ENCODE peak calls at places on chromosomes 13 and 19, in ten cellular contexts. B is globus pallidus, S is T1000, I is NAMALWA, M is left cardiac atrium, P is heart right ventricle, H is ovary, X is HCT116, N is Karpas-422, A is GM03348. U is an unnamed sample.

GRCh38 chr19:2454962-2455409 is 1.8 kb downstream of the LMNB2 start:
- DNase-seq in B (no peak), S (no peak), I (no peak), M (peak), P (no peak), H (no peak), X (no peak), N (no peak), A (no peak), U (no peak)

GRCh38 chr19:48403606-48404005 is 10.1 kb downstream of the GRIN2D start:
- DNase-seq in B (peak), S (no peak), I (peak), M (no peak), P (no peak), H (no peak), X (no peak), N (peak), A (peak), U (peak)

GRCh38 chr19:33501957-33502356 is 19.6 kb downstream of the PEPD start:
- DNase-seq in B (no peak), S (no peak), I (peak), M (no peak), P (no peak), H (no peak), X (no peak), N (no peak), A (no peak), U (no peak)

GRCh38 chr19:2173841-2174577 is 10.3 kb downstream of the DOT1L start:
- DNase-seq in B (no peak), S (no peak), I (no peak), M (no peak), P (no peak), H (no peak), X (no peak), N (no peak), A (no peak), U (no peak)

GRCh38 chr13:95153647-95154405 is 147.4 kb downstream of the ABCC4 start:
- DNase-seq in B (no peak), S (no peak), I (no peak), M (no peak), P (no peak), H (no peak), X (no peak), N (no peak), A (no peak), U (no peak)

GRCh38 chr13:45299194-45299593 is 41.8 kb downstream of the TPT1 start:
- DNase-seq in B (no peak), S (no peak), I (no peak), M (no peak), P (no peak), H (no peak), X (no peak), N (no peak), A (no peak), U (peak)

GRCh38 chr13:90246946-90247345 is 1100.5 kb upstream of the MIR17HG start:
- DNase-seq in B (no peak), S (no peak), I (no peak), M (no peak), P (no peak), H (no peak), X (no peak), N (no peak), A (no peak), U (no peak)

GRCh38 chr19:14383898-14384669 is 2.8 kb downstream of the ADGRE5 start:
- DNase-seq in B (no peak), S (peak), I (peak), M (peak), P (no peak), H (no peak), X (no peak), N (no peak), A (peak), U (peak)

GRCh38 chr13:80161219-80161618 is 179.7 kb downstream of the SPRY2 start:
- DNase-seq in B (no peak), S (no peak), I (no peak), M (no peak), P (no peak), H (no peak), X (no peak), N (no peak), A (no peak), U (no peak)

U was measured in RPMI7951.